ENCODE peak calls at places on chromosomes 12 and 14, in nine cellular contexts. P is substantia nigra; Y is activated T-helper 1 cell treated with anti-CD3 and anti-CD28 coated beads, Interleukin-12 subunit alpha, Interleukin-12 subunit beta, Interleukin-2, Interleukin-4 antibody, amounts not matched to agents 30 ng/mL and 10 ng/mL and 1 ng/mL, durations not matched to agents 14 hours and 24 hours and 36 hours; L is fibroblast of the aortic adventitia; S is NCI-H187; F is stimulated activated CD4-positive, alpha-beta T cell treated with anti-CD3 and anti-CD28 coated beads, Interleukin-1b, Interleukin-23, amount 100 ng/mL, for 1 hour; H is GOT3; I is left ventricle myocardium superior; J is activated T-cell treated with anti-CD3 and anti-CD28 coated beads, Interleukin-2, amount 50 U/mL, for 72 hours. O is an unnamed sample.

GRCh38 chr14:69013943-69014782 is 35.1 kb upstream of the ACTN1 start:
- DNase-seq in P (no peak), Y (no peak), L (peak), S (no peak), F (no peak), H (no peak), I (peak), J (no peak), O (peak)

GRCh38 chr12:727321-727720 is 25.1 kb upstream of the WNK1 start:
- DNase-seq in P (no peak), Y (no peak), L (no peak), S (no peak), F (no peak), H (no peak), I (no peak), J (no peak), O (no peak)

GRCh38 chr12:105076098-105076497 is 8.2 kb downstream of the ALDH1L2 start:
- DNase-seq in P (no peak), Y (no peak), L (peak), S (no peak), F (no peak), H (no peak), I (no peak), J (no peak), O (no peak)

GRCh38 chr14:67413806-67414769 is 2.1 kb upstream of the PLEK2 start:
- DNase-seq in P (no peak), Y (no peak), L (peak), S (no peak), F (no peak), H (no peak), I (no peak), J (peak), O (no peak)

GRCh38 chr12:52212701-52213540 is 20.1 kb upstream of the KRT7 start:
- DNase-seq in P (no peak), Y (no peak), L (no peak), S (no peak), F (no peak), H (no peak), I (no peak), J (no peak), O (no peak)

GRCh38 chr14:54348001-54348611 is 48.7 kb upstream of the CDKN3 start:
- DNase-seq in P (no peak), Y (no peak), L (peak), S (no peak), F (no peak), H (no peak), I (no peak), J (peak), O (no peak)

GRCh38 chr12:7395950-7396349 is 48.0 kb downstream of the CD163L1 start:
- DNase-seq in P (no peak), Y (no peak), L (no peak), S (no peak), F (no peak), H (no peak), I (no peak), J (no peak), O (no peak)

GRCh38 chr12:95487024-95487423 is 13.1 kb downstream of the METAP2 start:
- DNase-seq in P (no peak), Y (no peak), L (no peak), S (no peak), F (no peak), H (no peak), I (no peak), J (no peak), O (no peak)

GRCh38 chr14:60095781-60096450 is 4.2 kb downstream of the PCNX4 start:
- DNase-seq in P (no peak), Y (no peak), L (peak), S (no peak), F (no peak), H (no peak), I (no peak), J (no peak), O (no peak)

GRCh38 chr14:95811813-95812212 is 64.8 kb upstream of the TUNAR start:
- DNase-seq in P (no peak), Y (no peak), L (no peak), S (no peak), F (no peak), H (no peak), I (no peak), J (no peak), O (no peak)

GRCh38 chr14:45785240-45785639 is 532.2 kb upstream of the MIS18BP1 start:
- DNase-seq in P (no peak), Y (no peak), L (no peak), S (no peak), F (no peak), H (no peak), I (no peak), J (no peak), O (no peak)